ENCODE peak calls at places on chromosome 7, in four cellular contexts. H, X, O and Q are unnamed samples.

GRCh38 chr7:107856806-107857540 is 34.0 kb upstream of the DLD start:
- DNase-seq in O (no peak), H (no peak), X (no peak), Q (no peak)

GRCh38 chr7:138176060-138176459 is 99.8 kb downstream of the AKR1D1 start:
- DNase-seq in H (no peak), X (no peak), O (no peak), Q (no peak)

GRCh38 chr7:50595538-50596102 is 30.4 kb upstream of the DDC start:
- DNase-seq in O (peak; percentile 34), H (peak; percentile 33), X (peak; percentile 51), Q (peak; percentile 36)

GRCh38 chr7:154699421-154699820 is 303.5 kb downstream of the PAXIP1 start:
- DNase-seq in X (no peak), H (no peak), O (no peak), Q (no peak)

GRCh38 chr7:149238051-149238450 is 1.4 kb upstream of the ZNF212 start:
- DNase-seq in H (no peak), O (peak; percentile 37), X (peak; percentile 71), Q (no peak)

GRCh38 chr7:134448359-134449229 is 10.3 kb downstream of the AKR1B1 start:
- DNase-seq in O (peak; percentile 96), X (peak; percentile 94), H (no peak), Q (no peak)

GRCh38 chr7:36390199-36391090 is 783 bp downstream of the ANLN start:
- DNase-seq in X (peak; percentile 87), H (peak; percentile 87), O (peak; percentile 87), Q (peak; percentile 90)

GRCh38 chr7:69187824-69188335 is 410.4 kb upstream of the AUTS2 start:
- DNase-seq in O (no peak), X (no peak), H (no peak), Q (no peak)

GRCh38 chr7:46253500-46253899 is 332.4 kb upstream of the IGFBP3 start:
- DNase-seq in O (no peak), X (no peak), H (no peak), Q (no peak)

GRCh38 chr7:100891555-100891954 is 2.0 kb upstream of the UFSP1 start:
- DNase-seq in H (no peak), O (peak; percentile 34), X (no peak), Q (no peak)

GRCh38 chr7:150955519-150956394 is 22.4 kb downstream of the KCNH2 start:
- DNase-seq in O (peak; percentile 15), H (peak; percentile 86), X (no peak), Q (peak; percentile 68)

GRCh38 chr7:94395141-94396041 is 696 bp downstream of the COL1A2 start:
- DNase-seq in O (peak; percentile 90), X (peak; percentile 79), H (peak; percentile 75), Q (peak; percentile 17)

GRCh38 chr7:138478499-138478908 is 18.4 kb downstream of the TRIM24 start:
- DNase-seq in X (no peak), O (no peak), H (no peak), Q (no peak)

GRCh38 chr7:123148813-123149212 is 51.0 kb downstream of the SLC13A1 start:
- DNase-seq in O (no peak), H (no peak), X (no peak), Q (no peak)

GRCh38 chr7:105587899-105588690 is 6.8 kb upstream of the EFCAB10 start:
- DNase-seq in H (peak; percentile 73), O (peak; percentile 27), X (no peak), Q (no peak)

GRCh38 chr7:148914208-148914777 is 30.2 kb upstream of the EZH2 start:
- DNase-seq in X (peak; percentile 35), O (peak; percentile 85), H (no peak), Q (no peak)

GRCh38 chr7:128928159-128928558 is 9.6 kb upstream of the IRF5 start:
- DNase-seq in H (no peak), O (no peak), X (no peak), Q (no peak)

GRCh38 chr7:131232768-131233167 is 94.9 kb upstream of the MKLN1 start:
- DNase-seq in O (no peak), H (no peak), X (no peak), Q (no peak)

GRCh38 chr7:30707391-30708351 is 25.4 kb upstream of the CRHR2 start:
- DNase-seq in X (no peak), O (no peak), H (no peak), Q (no peak)

GRCh38 chr7:146902728-146903127 is 786.1 kb downstream of the CNTNAP2 start:
- DNase-seq in X (no peak), H (no peak), O (no peak), Q (no peak)

GRCh38 chr7:25391295-25391861 is 163.1 kb upstream of the NPVF start:
- DNase-seq in O (peak; percentile 22), H (peak; percentile 29), X (peak; percentile 11), Q (no peak)

GRCh38 chr7:19117870-19118608 is 603 bp upstream of the TWIST1 start:
- DNase-seq in X (no peak), H (peak; percentile 47), O (peak; percentile 21), Q (no peak)
- TF ChIP-seq CTCF in X (peak; percentile 35), H (peak; percentile 40), O (no peak), Q (no peak)

DNA sequence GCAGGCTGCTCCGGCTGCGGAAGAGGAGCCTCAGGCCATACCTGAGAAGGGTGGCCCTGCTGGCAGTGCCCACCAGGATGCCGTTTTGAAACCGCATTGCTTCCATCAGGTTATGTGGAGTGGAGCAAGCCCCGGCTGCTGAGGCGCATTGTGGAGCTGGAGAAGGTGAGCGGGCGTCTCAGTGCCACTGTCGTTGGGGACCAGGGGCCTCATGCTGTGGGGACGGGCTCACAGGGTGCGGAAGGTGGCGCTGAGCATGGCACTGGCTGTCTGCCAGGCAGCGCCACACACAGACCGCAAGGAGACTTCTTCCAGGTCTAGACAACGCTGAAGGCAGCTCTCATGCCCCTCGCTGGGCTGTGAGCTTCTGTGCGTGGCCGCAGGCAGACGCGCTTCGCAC is 28.9 kb downstream of the IQCE start:
- DNase-seq in H (no peak), X (no peak), O (no peak), Q (no peak)
- TF ChIP-seq CTCF in H (no peak), X (no peak), O (no peak), Q (no peak)

GRCh38 chr7:44470628-44471245 is 19.7 kb downstream of the NUDCD3 start:
- DNase-seq in O (no peak), H (no peak), X (no peak), Q (no peak)

GRCh38 chr7:44471436-44471835 is 19.0 kb downstream of the NUDCD3 start:
- DNase-seq in H (no peak), O (no peak), X (no peak), Q (no peak)

GRCh38 chr7:44470080-44470479 is 20.4 kb downstream of the NUDCD3 start:
- DNase-seq in O (peak; percentile 64), X (no peak), H (no peak), Q (no peak)

GRCh38 chr7:44467217-44467548 is 23.3 kb downstream of the NUDCD3 start:
- DNase-seq in O (no peak), H (no peak), X (no peak), Q (no peak)

DNA sequence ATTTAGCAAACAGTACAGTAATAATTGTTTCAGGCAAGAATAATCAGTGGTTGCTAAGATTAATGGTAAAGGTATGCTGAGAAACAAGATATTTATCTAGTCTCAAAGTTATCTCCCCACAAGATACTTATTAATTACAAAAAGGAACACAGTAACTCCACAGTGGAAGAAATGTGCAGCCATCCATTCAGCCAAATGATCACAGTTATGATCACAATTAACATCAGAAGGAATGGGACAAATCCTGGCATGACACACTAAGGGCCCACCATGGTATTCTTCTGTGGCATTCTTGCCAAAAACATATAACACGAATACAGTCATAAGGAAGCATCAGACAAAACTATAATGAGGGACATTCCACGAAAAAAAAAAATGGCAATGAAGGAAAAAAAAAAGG is 21.0 kb downstream of the NUDCD3 start:
- DNase-seq in O (no peak), X (no peak), H (no peak), Q (no peak)
- TF ChIP-seq CTCF in O (no peak), X (no peak), H (no peak), Q (no peak)

GRCh38 chr7:143257501-143257900 is 5.7 kb upstream of the GSTK1 start:
- DNase-seq in O (no peak), H (no peak), X (no peak), Q (no peak)

GRCh38 chr7:143255564-143255963 is 7.7 kb upstream of the GSTK1 start:
- DNase-seq in O (no peak), X (no peak), H (no peak), Q (no peak)

GRCh38 chr7:143258830-143259229 is 4.4 kb upstream of the GSTK1 start:
- DNase-seq in H (no peak), X (no peak), O (peak; percentile 20), Q (no peak)

GRCh38 chr7:143256932-143257331 is 6.3 kb upstream of the GSTK1 start:
- DNase-seq in H (no peak), O (no peak), X (no peak), Q (no peak)

DNA sequence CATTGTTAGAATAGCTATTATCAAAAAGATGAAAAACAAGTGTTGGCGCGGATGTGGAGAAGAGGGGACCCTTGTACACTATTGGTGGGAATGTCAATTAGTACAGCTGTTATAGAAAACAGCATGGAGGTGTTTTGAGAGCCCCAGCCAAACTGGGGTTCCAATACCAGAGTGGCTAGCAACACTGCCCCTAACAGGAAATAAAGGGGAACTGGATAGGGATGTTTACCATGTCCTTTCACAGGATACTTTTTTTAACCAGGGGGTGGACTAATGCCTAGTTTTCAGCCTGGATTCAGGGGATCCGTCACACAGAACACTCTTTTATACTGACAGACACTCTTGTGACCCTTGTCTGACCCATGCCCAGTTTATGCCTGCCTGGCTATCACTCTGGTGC is 6.9 kb upstream of the GSTK1 start:
- DNase-seq in X (no peak), H (no peak), O (no peak), Q (no peak)
- TF ChIP-seq CTCF in X (peak; percentile 40), H (no peak), O (no peak), Q (no peak)

GRCh38 chr7:37732253-37732652 is 48.7 kb downstream of the GPR141 start:
- DNase-seq in X (no peak), O (no peak), H (peak; percentile 75), Q (peak; percentile 35)
- TF ChIP-seq CTCF in X (no peak), O (no peak), H (peak; percentile 36), Q (peak; percentile 60)

GRCh38 chr7:5477723-5478531 is 54.3 kb upstream of the TNRC18 start:
- DNase-seq in X (no peak), H (peak; percentile 74), O (no peak), Q (peak; percentile 81)
- TF ChIP-seq CTCF in X (peak; percentile 54), H (peak; percentile 18), O (peak; percentile 20), Q (peak; percentile 51)

GRCh38 chr7:24381919-24382505 is 98.0 kb downstream of the NPY start:
- DNase-seq in X (peak; percentile 3), O (no peak), H (peak; percentile 46), Q (no peak)
- TF ChIP-seq CTCF in X (peak; percentile 75), O (peak; percentile 15), H (peak; percentile 47), Q (peak; percentile 71)